ENCODE peak calls at places on chromosomes 13 and 19, in eight cellular contexts. A is colonic mucosa; Z is tibial artery; J is activated CD4-positive, alpha-beta T cell treated with anti-CD3 and anti-CD28 coated beads, Interleukin-2, amount 10 ng/mL, durations not matched to agents 24 days and 14 days; C is left ventricle myocardium superior; M is activated naive CD8-positive, alpha-beta T cell treated with anti-CD3 and anti-CD28 coated beads, Interleukin-2, amount 50 U/mL, for 24 hours; T is stimulated activated CD8-positive, alpha-beta memory T cell treated with anti-CD3 and anti-CD28 coated beads, Interleukin-15, amount 100 ng/mL, for 24 hours; E is uterus. I is an unnamed sample.
A peak's percentile ranks its signal among the peaks of the same experiment; 100 is the strongest.

GRCh38 chr13:98475521-98475920 is 101.4 kb downstream of the STK24 start:
- DNase-seq in A (no peak), Z (no peak), J (no peak), C (peak; percentile 52), M (no peak), T (no peak), E (no peak), I (peak; percentile 64)

GRCh38 chr13:113927661-113928581 is 46.0 kb downstream of the C13orf46 start:
- DNase-seq in A (no peak), Z (peak; percentile 84), J (no peak), C (peak; percentile 70), M (no peak), T (no peak), E (peak; percentile 83), I (peak; percentile 7)

GRCh38 chr13:33194820-33195692 is 90.5 kb downstream of the STARD13 start:
- DNase-seq in A (no peak), Z (no peak), J (no peak), C (no peak), M (no peak), T (no peak), E (peak; percentile 35), I (no peak)

GRCh38 chr19:3665681-3666544 is 34.4 kb downstream of the PIP5K1C start:
- DNase-seq in A (peak; percentile 73), Z (peak; percentile 50), J (peak; percentile 94), C (peak; percentile 83), M (peak; percentile 82), T (peak; percentile 74), E (peak; percentile 79), I (peak; percentile 81)

GRCh38 chr19:17021793-17022590 is 4.6 kb downstream of the CPAMD8 start:
- DNase-seq in A (no peak), Z (peak; percentile 30), J (no peak), C (no peak), M (no peak), T (no peak), E (no peak), I (no peak)

GRCh38 chr13:98234348-98234747 is 57.3 kb upstream of the RNF113B start:
- DNase-seq in A (no peak), Z (no peak), J (no peak), C (no peak), M (no peak), T (no peak), E (no peak), I (no peak)

GRCh38 chr13:112715715-112716460 is 26.1 kb downstream of the ATP11A start:
- DNase-seq in A (no peak), Z (no peak), J (no peak), C (no peak), M (no peak), T (no peak), E (no peak), I (peak; percentile 25)

GRCh38 chr19:29771708-29772415 is 39.9 kb upstream of the CCNE1 start:
- DNase-seq in A (peak; percentile 33), Z (no peak), J (peak; percentile 72), C (peak; percentile 65), M (peak; percentile 45), T (no peak), E (no peak), I (peak; percentile 76)

GRCh38 chr19:4108767-4109625 is 14.9 kb downstream of the MAP2K2 start:
- DNase-seq in A (no peak), Z (no peak), J (peak; percentile 84), C (no peak), M (peak; percentile 73), T (peak; percentile 37), E (no peak), I (no peak)

GRCh38 chr13:97371486-97372109 is 62.4 kb upstream of the RAP2A start:
- DNase-seq in A (no peak), Z (no peak), J (no peak), C (no peak), M (no peak), T (no peak), E (no peak), I (no peak)

GRCh38 chr13:29901714-29902631 is 51.6 kb upstream of the UBL3 start:
- DNase-seq in A (peak; percentile 66), Z (no peak), J (peak; percentile 83), C (no peak), M (peak; percentile 20), T (no peak), E (peak; percentile 32), I (no peak)

GRCh38 chr13:103056008-103056407 is 10.2 kb downstream of the SLC10A2 start:
- DNase-seq in A (no peak), Z (no peak), J (no peak), C (no peak), M (no peak), T (no peak), E (no peak), I (no peak)

GRCh38 chr19:883661-884211 is 9.3 kb downstream of the MED16 start:
- DNase-seq in A (no peak), Z (no peak), J (no peak), C (no peak), M (no peak), T (no peak), E (no peak), I (no peak)

GRCh38 chr19:41330476-41330875 is 20.5 kb downstream of the CCDC97 start:
- DNase-seq in A (no peak), Z (no peak), J (peak; percentile 57), C (no peak), M (no peak), T (no peak), E (no peak), I (no peak)

GRCh38 chr13:48222358-48223015 is 10.5 kb upstream of the ITM2B start:
- DNase-seq in A (no peak), Z (peak; percentile 60), J (no peak), C (peak; percentile 52), M (no peak), T (no peak), E (peak; percentile 62), I (no peak)

GRCh38 chr13:114043421-114044053 is 69.7 kb upstream of the C13orf46 start:
- DNase-seq in A (no peak), Z (peak; percentile 70), J (no peak), C (peak; percentile 81), M (peak; percentile 33), T (no peak), E (peak; percentile 76), I (no peak)

GRCh38 chr13:101013245-101013644 is 338.6 kb upstream of the TMTC4 start:
- DNase-seq in A (no peak), Z (no peak), J (no peak), C (no peak), M (no peak), T (no peak), E (no peak), I (no peak)

GRCh38 chr13:45872574-45872973 is 21.0 kb upstream of the SIAH3 start:
- DNase-seq in A (no peak), Z (no peak), J (no peak), C (no peak), M (no peak), T (no peak), E (no peak), I (no peak)

I was measured in WTC11.